ENCODE peak calls at places on chromosomes 5 and 9, in six cellular contexts. S is SK-N-SH, Q is GM23248, Z is HCT116, M is GM23338, J is PC-3. H is an unnamed sample. For H3K27me3, the result is how much of the 10 kb centered on the place peaks cover.

GRCh38 chr9:942805-943580 is 33.5 kb upstream of the DMRT3 start:
- DNase-seq in Z (no peak), Q (no peak), J (no peak), M (peak), S (no peak), H (no peak)

GRCh38 chr9:127415657-127416056 is 8.5 kb upstream of the ZNF79 start:
- DNase-seq in M (no peak), Q (no peak), Z (no peak), J (no peak), S (no peak), H (no peak)

GRCh38 chr5:146560205-146560812 is 44.3 kb upstream of the GPR151 start:
- DNase-seq in Q (peak), Z (no peak), J (peak), M (peak), S (no peak), H (no peak)

GRCh38 chr9:14007199-14007769 is 306.7 kb downstream of the NFIB start:
- DNase-seq in J (no peak), Q (no peak), Z (no peak), S (no peak), M (no peak), H (no peak)

GRCh38 chr9:138075961-138076649 is 198.5 kb downstream of the CACNA1B start:
- DNase-seq in S (peak), M (no peak), Z (no peak), J (no peak), Q (no peak), H (no peak)

GRCh38 chr5:174411513-174411819 is 312.9 kb upstream of the MSX2 start:
- DNase-seq in Q (no peak), J (no peak), S (no peak), Z (no peak), M (no peak), H (no peak)

GRCh38 chr9:136058801-136059302 is 36.2 kb downstream of the NACC2 start:
- DNase-seq in J (no peak), Z (no peak), S (peak), M (no peak), Q (no peak), H (no peak)

GRCh38 chr9:133963166-133963565 is 29.0 kb downstream of the VAV2 start:
- DNase-seq in M (no peak), J (no peak), S (no peak), Q (no peak), Z (no peak), H (no peak)

GRCh38 chr5:176955895-176956294 is 50.7 kb downstream of the UIMC1 start:
- DNase-seq in J (peak), Z (no peak), M (no peak), S (no peak), Q (peak), H (no peak)

GRCh38 chr9:4905135-4905490 is 80.0 kb upstream of the JAK2 start:
- DNase-seq in M (no peak), Z (no peak), Q (no peak), J (no peak), S (no peak), H (no peak)

GRCh38 chr5:60576425-60576824 is 123.5 kb downstream of the DEPDC1B start:
- DNase-seq in M (no peak), S (no peak), J (no peak), Q (no peak), Z (no peak), H (no peak)

DNA sequence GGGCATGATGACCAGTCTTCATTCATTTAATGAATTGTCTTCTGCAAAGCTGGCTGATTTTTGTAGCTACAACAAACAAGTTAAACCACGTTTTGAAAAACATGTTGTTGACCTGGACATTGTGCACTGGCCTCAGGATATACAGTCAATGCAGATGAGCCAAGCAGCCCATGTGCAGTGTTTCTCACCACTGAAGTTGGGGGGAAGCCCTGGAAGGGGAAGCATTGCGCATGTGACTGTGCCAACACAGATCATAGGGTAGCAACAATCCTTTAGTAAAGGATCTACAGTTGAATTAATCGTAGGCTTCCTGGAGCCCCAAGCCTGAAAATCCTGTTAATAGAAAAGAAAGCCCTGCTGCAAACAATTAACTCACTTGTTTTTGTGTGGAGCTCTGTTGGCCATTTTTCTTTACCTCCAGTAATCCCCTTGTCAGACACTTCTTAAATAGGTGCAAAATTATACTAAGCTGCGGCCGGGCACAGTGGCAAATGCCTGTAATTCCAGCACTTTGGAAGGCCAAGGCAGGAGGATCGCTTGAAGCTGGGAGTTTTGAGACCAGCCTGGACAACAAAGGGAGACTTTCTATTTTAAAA is 87.9 kb downstream of the INIP start:
- DNase-seq in S (no peak), M (peak), J (no peak), Z (no peak), Q (peak), H (no peak)
- H3K27ac ChIP-seq in S (no peak), M (no peak), J (no peak), Z (no peak), Q (no peak), H (no peak)

GRCh38 chr5:173324115-173325001 is 3.9 kb downstream of the STC2 start:
- DNase-seq in M (no peak), S (peak), Z (no peak), J (no peak), Q (peak), H (peak)

GRCh38 chr5:173321886-173322285 is 6.3 kb downstream of the STC2 start:
- DNase-seq in S (no peak), M (no peak), J (no peak), Q (peak), Z (no peak), H (no peak)

GRCh38 chr5:173323121-173323798 is 5.0 kb downstream of the STC2 start:
- DNase-seq in Z (no peak), S (no peak), M (no peak), Q (no peak), J (no peak), H (no peak)

GRCh38 chr5:173325091-173325698 is 3.0 kb downstream of the STC2 start:
- DNase-seq in Q (no peak), M (no peak), Z (no peak), S (no peak), J (no peak), H (no peak)

GRCh38 chr5:173323799-173324114 is 4.5 kb downstream of the STC2 start:
- DNase-seq in Z (no peak), J (no peak), Q (no peak), S (no peak), M (no peak), H (no peak)
- H3K27me3 ChIP-seq in Z (under half), J (under half), Q (under half), S (under half), M (under half), H (under half)

GRCh38 chr9:121383715-121384114 is 13.7 kb upstream of the STOM start:
- DNase-seq in M (no peak), Z (no peak), J (no peak), S (no peak), Q (no peak), H (no peak)
- H2AFZ ChIP-seq in M (no peak), Z (no peak), J (no peak), S (no peak), Q (no peak), H (no peak)

GRCh38 chr9:16341176-16341575 is 529.3 kb downstream of the BNC2 start:
- DNase-seq in M (no peak), J (peak), Q (peak), S (no peak), Z (no peak), H (no peak)

GRCh38 chr9:16343249-16344237 is 526.9 kb downstream of the BNC2 start:
- DNase-seq in S (no peak), Z (no peak), J (no peak), M (no peak), Q (peak), H (no peak)

GRCh38 chr9:16344343-16344742 is 526.1 kb downstream of the BNC2 start:
- DNase-seq in J (peak), M (no peak), Q (peak), Z (no peak), S (no peak), H (peak)

GRCh38 chr9:16345902-16346301 is 524.6 kb downstream of the BNC2 start:
- DNase-seq in S (no peak), M (no peak), J (no peak), Q (no peak), Z (no peak), H (no peak)

DNA sequence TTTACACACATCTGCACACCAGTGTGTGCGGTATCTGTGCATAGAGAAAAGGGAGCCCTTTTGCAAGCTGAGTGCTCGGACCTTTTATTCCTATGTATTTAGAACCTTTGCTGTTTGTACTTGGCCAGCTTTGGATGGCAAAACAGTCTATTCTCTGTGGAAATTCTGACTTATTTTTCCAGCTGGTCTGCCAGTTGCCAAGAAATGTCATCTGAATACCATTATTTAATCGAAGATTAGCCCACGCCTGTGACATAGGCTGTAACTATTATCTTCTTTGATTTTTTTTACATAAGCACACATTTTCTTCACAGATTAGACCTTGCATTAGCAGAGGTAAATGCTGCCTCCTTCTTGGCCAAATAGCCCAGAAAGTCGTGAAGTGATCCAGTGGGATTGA is 527.8 kb downstream of the BNC2 start:
- DNase-seq in M (no peak), Z (no peak), Q (no peak), S (no peak), J (no peak), H (no peak)
- H3K27ac ChIP-seq in M (no peak), Z (no peak), Q (no peak), S (no peak), J (no peak), H (no peak)

GRCh38 chr9:124008855-124009834 is 2.4 kb upstream of the LHX2 start:
- DNase-seq in Q (no peak), S (no peak), M (peak), Z (no peak), J (no peak), H (no peak)

GRCh38 chr9:124007157-124007460 is 4.5 kb upstream of the LHX2 start:
- DNase-seq in M (peak), S (no peak), J (no peak), Q (no peak), Z (no peak), H (no peak)

GRCh38 chr9:124009835-124010226 is 1.7 kb upstream of the LHX2 start:
- DNase-seq in M (no peak), J (no peak), S (no peak), Z (no peak), Q (no peak), H (no peak)

GRCh38 chr9:124007468-124008306 is 3.9 kb upstream of the LHX2 start:
- DNase-seq in S (no peak), Z (no peak), Q (no peak), M (peak), J (no peak), H (no peak)

GRCh38 chr9:124008307-124008854 is 3.2 kb upstream of the LHX2 start:
- DNase-seq in Z (peak), J (peak), Q (no peak), S (peak), M (peak), H (no peak)
- H3K27me3 ChIP-seq in Z (half or more), J (half or more), Q (half or more), S (half or more), M (half or more), H (half or more)

GRCh38 chr5:65768723-65769122 is 46.7 kb downstream of the NLN start:
- DNase-seq in Z (no peak), J (no peak), S (no peak), Q (no peak), M (no peak), H (no peak)
- H2AFZ ChIP-seq in Z (no peak), J (no peak), S (no peak), Q (no peak), M (no peak), H (no peak)

GRCh38 chr5:34659168-34659567 is 3.0 kb downstream of the RAI14 start:
- DNase-seq in Z (no peak), J (no peak), Q (no peak), M (no peak), S (no peak), H (no peak)

GRCh38 chr5:34658023-34658422 is 1.9 kb downstream of the RAI14 start:
- DNase-seq in J (peak), M (peak), S (peak), Q (peak), Z (no peak), H (peak)

GRCh38 chr5:34663771-34664496 is 7.8 kb downstream of the RAI14 start:
- DNase-seq in M (no peak), S (no peak), J (no peak), Z (no peak), Q (no peak), H (no peak)

GRCh38 chr5:34657550-34657921 is 1.4 kb downstream of the RAI14 start:
- DNase-seq in S (peak), M (peak), Q (peak), J (peak), Z (no peak), H (peak)

GRCh38 chr5:34660444-34660843 is 4.3 kb downstream of the RAI14 start:
- DNase-seq in J (peak), Z (no peak), M (no peak), S (no peak), Q (peak), H (no peak)
- H3K27ac ChIP-seq in J (no peak), Z (no peak), M (peak), S (no peak), Q (peak), H (no peak)

GRCh38 chr5:150172563-150172962 is 6.0 kb downstream of the CDX1 start:
- DNase-seq in S (no peak), Z (no peak), J (no peak), M (no peak), Q (no peak), H (no peak)
- H3K27me3 ChIP-seq in S (under half), Z (under half), J (under half), M (under half), Q (under half), H (under half)

H was measured in hepatocyte.